ENCODE peak calls at places on chromosomes 5 and 9, in four cellular contexts. N, A, H and B are unnamed samples.

GRCh38 chr5:21680661-21681060 is 1172.5 kb downstream of the CDH12 start:
- DNase-seq in N (no peak), A (no peak), H (no peak), B (no peak)

GRCh38 chr5:61637566-61637965 is 305.5 kb downstream of the ZSWIM6 start:
- DNase-seq in N (no peak), A (no peak), H (no peak), B (no peak)

GRCh38 chr5:133205204-133205603 is 153.4 kb downstream of the HSPA4 start:
- DNase-seq in N (no peak), A (no peak), H (no peak), B (no peak)

GRCh38 chr9:88749420-88749819 is 214.4 kb downstream of the NXNL2 start:
- DNase-seq in N (no peak), A (no peak), H (no peak), B (no peak)

GRCh38 chr9:11618241-11618805 is 1005.5 kb upstream of the PTPRD start:
- DNase-seq in N (no peak), A (no peak), H (no peak), B (no peak)

GRCh38 chr5:40410939-40411635 is 268.6 kb upstream of the PTGER4 start:
- DNase-seq in N (no peak), A (no peak), H (no peak), B (no peak)

GRCh38 chr5:147939431-147940114 is 33.2 kb upstream of the C5orf46 start:
- DNase-seq in N (peak), A (no peak), H (no peak), B (no peak)

GRCh38 chr5:76601470-76601869 is 21.7 kb downstream of the F2RL2 start:
- DNase-seq in N (no peak), A (peak), H (peak), B (no peak)

GRCh38 chr5:152688561-152689274 is 283.6 kb upstream of the NMUR2 start:
- DNase-seq in N (peak), A (no peak), H (no peak), B (peak)

GRCh38 chr5:39774597-39774996 is 349.8 kb upstream of the DAB2 start:
- DNase-seq in N (no peak), A (no peak), H (no peak), B (no peak)

GRCh38 chr9:1531411-1531903 is 481.3 kb downstream of the DMRT2 start:
- DNase-seq in N (no peak), A (no peak), H (no peak), B (no peak)

GRCh38 chr5:97434021-97434420 is 251.0 kb upstream of the RIOK2 start:
- DNase-seq in N (no peak), A (no peak), H (no peak), B (no peak)

GRCh38 chr9:128885798-128886197 is 3.9 kb downstream of the LRRC8A start:
- DNase-seq in N (no peak), A (no peak), H (no peak), B (no peak)

GRCh38 chr5:54520438-54520846 is 2.9 kb downstream of the SNX18 start:
- DNase-seq in N (peak), A (no peak), H (no peak), B (no peak)

GRCh38 chr9:125613156-125613555 is 93.9 kb downstream of the MAPKAP1 start:
- DNase-seq in N (no peak), A (no peak), H (no peak), B (no peak)

GRCh38 chr9:122100756-122101155 is 7.6 kb upstream of the TTLL11 start:
- DNase-seq in N (no peak), A (no peak), H (no peak), B (no peak)

GRCh38 chr9:107127608-107128007 is 155.5 kb upstream of the RAD23B start:
- DNase-seq in N (no peak), A (no peak), H (no peak), B (no peak)

GRCh38 chr5:67813879-67814539 is 401.5 kb upstream of the PIK3R1 start:
- DNase-seq in N (no peak), A (no peak), H (no peak), B (no peak)

GRCh38 chr5:136408996-136409395 is 43.7 kb upstream of the TRPC7 start:
- DNase-seq in N (no peak), A (no peak), H (no peak), B (no peak)

GRCh38 chr5:151095341-151096000 is 14.6 kb upstream of the TNIP1 start:
- DNase-seq in N (no peak), A (no peak), H (no peak), B (peak)

GRCh38 chr9:107895524-107896001 is 406.0 kb upstream of the KLF4 start:
- DNase-seq in N (no peak), A (no peak), H (no peak), B (no peak)

GRCh38 chr5:144307726-144308125 is 137.1 kb downstream of the KCTD16 start:
- DNase-seq in N (no peak), A (no peak), H (no peak), B (no peak)

GRCh38 chr5:26669523-26669922 is 368.9 kb downstream of the CDH9 start:
- DNase-seq in N (no peak), A (no peak), H (no peak), B (no peak)

GRCh38 chr9:32665101-32665500 is 29.6 kb upstream of the TAF1L start:
- DNase-seq in N (no peak), A (no peak), H (no peak), B (no peak)

GRCh38 chr5:149445739-149446369 is 66.8 kb upstream of the IL17B start:
- DNase-seq in N (no peak), A (no peak), H (peak), B (no peak)

GRCh38 chr9:136052433-136052880 is 42.6 kb downstream of the NACC2 start:
- DNase-seq in N (no peak), A (no peak), H (peak), B (peak)

GRCh38 chr5:117454716-117455212 is 880.1 kb upstream of the SEMA6A start:
- DNase-seq in N (peak), A (peak), H (peak), B (peak)

GRCh38 chr9:129868571-129869486 is 33.6 kb downstream of the USP20 start:
- DNase-seq in N (no peak), A (peak), H (no peak), B (no peak)

GRCh38 chr5:95162231-95162992 is 122.5 kb downstream of the MCTP1 start:
- DNase-seq in N (no peak), A (no peak), H (no peak), B (no peak)

GRCh38 chr9:111676116-111676515 is 14.7 kb downstream of the GNG10 start:
- DNase-seq in N (no peak), A (no peak), H (no peak), B (no peak)

GRCh38 chr5:82594097-82594496 is 315.9 kb upstream of the RPS23 start:
- DNase-seq in N (no peak), A (no peak), H (peak), B (no peak)

GRCh38 chr5:82599030-82599429 is 320.9 kb upstream of the RPS23 start:
- DNase-seq in N (no peak), A (no peak), H (no peak), B (no peak)

GRCh38 chr5:82599692-82600091 is 321.5 kb upstream of the RPS23 start:
- DNase-seq in N (no peak), A (no peak), H (no peak), B (no peak)

GRCh38 chr5:82595083-82595482 is 316.9 kb upstream of the RPS23 start:
- DNase-seq in N (no peak), A (no peak), H (no peak), B (peak)

GRCh38 chr5:82597437-82597836 is 319.3 kb upstream of the RPS23 start:
- DNase-seq in N (no peak), A (no peak), H (no peak), B (no peak)
- TF ChIP-seq CTCF in N (no peak), A (no peak), H (peak), B (no peak)

GRCh38 chr5:74248576-74248975 is 392.0 kb downstream of the ENC1 start:
- DNase-seq in N (no peak), A (no peak), H (no peak), B (no peak)

GRCh38 chr5:74251106-74252032 is 389.2 kb downstream of the ENC1 start:
- DNase-seq in N (peak), A (no peak), H (peak), B (no peak)

GRCh38 chr5:74252033-74252430 is 388.5 kb downstream of the ENC1 start:
- DNase-seq in N (no peak), A (no peak), H (no peak), B (peak)

GRCh38 chr5:74254257-74254656 is 386.3 kb downstream of the ENC1 start:
- DNase-seq in N (no peak), A (no peak), H (no peak), B (no peak)

GRCh38 chr5:74250304-74251102 is 390.0 kb downstream of the ENC1 start:
- DNase-seq in N (no peak), A (no peak), H (no peak), B (no peak)
- H3K27ac ChIP-seq in N (peak), A (no peak), H (no peak), B (no peak)

GRCh38 chr5:17365756-17366155 is 132.3 kb upstream of the TAF11L2 start:
- DNase-seq in N (no peak), A (no peak), H (no peak), B (no peak)
- H3K4me3 ChIP-seq in N (no peak), A (no peak), H (no peak), B (no peak)

GRCh38 chr9:97307091-97307490 is 368 bp upstream of the CCDC180 start:
- DNase-seq in N (peak), A (no peak), H (no peak), B (peak)
- TF ChIP-seq CTCF in N (no peak), A (no peak), H (no peak), B (no peak)

DNA sequence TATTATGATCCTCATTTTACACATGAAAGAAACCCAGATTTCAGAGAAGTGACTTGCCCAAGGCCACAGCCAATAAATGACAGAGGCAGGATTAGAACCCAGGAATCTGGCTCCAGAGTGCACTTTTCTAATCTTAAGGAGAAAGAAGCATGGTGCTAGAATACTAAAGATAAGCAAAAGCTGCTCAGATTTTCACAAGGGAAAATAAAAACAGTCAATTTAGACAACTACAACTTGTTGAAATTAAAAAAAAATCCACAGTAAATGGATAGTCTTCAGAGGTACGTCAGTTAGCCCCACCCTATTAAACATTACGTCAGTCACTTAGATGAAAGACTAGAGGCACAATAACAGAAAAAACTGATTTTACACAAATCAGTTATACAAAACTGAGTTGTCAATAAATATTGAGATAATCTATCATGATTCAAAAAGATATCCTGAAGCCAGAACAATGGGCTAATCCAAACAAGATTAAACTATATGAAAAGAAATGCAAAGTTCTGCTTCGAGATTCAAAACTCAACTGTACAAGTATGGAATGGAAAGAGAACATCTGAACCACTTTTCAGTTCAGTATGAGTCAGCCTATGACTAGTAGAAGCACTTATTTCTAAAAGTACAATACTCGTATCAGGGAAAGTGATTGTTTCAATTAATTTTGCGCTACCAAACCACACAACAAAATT is 9.3 kb downstream of the TMEM245 start:
- DNase-seq in N (no peak), A (no peak), H (no peak), B (no peak)
- H3K27ac ChIP-seq in N (peak), A (peak), H (peak), B (no peak)